ENCODE peak calls at places on chromosomes 2 and 18, in nine cellular contexts. N is GM23338, A is H1, M is left ventricle myocardium inferior, G is SK-N-SH, Z is SJSA1, Q is cardiac muscle cell, E is GM23248, L is left lung. K is an unnamed sample. For H3K27me3 and H3K36me3, the result is how much of the 10 kb centered on the place peaks cover.

GRCh38 chr2:28447943-28448737 is 47.7 kb upstream of the PLB1 start:
- DNase-seq in Q (peak), N (no peak), E (peak), L (peak), Z (no peak), G (no peak), M (no peak), A (no peak), K (peak)

GRCh38 chr2:217610411-217610814 is 392.4 kb downstream of the TNS1 start:
- DNase-seq in Q (no peak), L (no peak), A (no peak), M (no peak), N (no peak), E (no peak), G (no peak), Z (no peak), K (no peak)

GRCh38 chr2:153834662-153835061 is 37.1 kb upstream of the GALNT13 start:
- DNase-seq in Z (no peak), L (no peak), N (no peak), M (no peak), E (no peak), G (no peak), A (no peak), Q (no peak), K (no peak)

GRCh38 chr2:72770879-72771461 is 54.9 kb downstream of the EXOC6B start:
- DNase-seq in Z (peak), L (no peak), Q (peak), A (no peak), N (peak), G (peak), M (no peak), E (peak), K (peak)

GRCh38 chr2:236665572-236666118 is 96.0 kb downstream of the ACKR3 start:
- DNase-seq in Q (peak), N (no peak), L (no peak), G (no peak), A (no peak), Z (peak), E (peak), M (no peak), K (no peak)

GRCh38 chr2:73920577-73921545 is 5.8 kb upstream of the DGUOK start:
- DNase-seq in M (no peak), A (peak), L (no peak), N (peak), Q (peak), E (peak), G (peak), Z (peak), K (no peak)

GRCh38 chr18:67672142-67672541 is 155.6 kb upstream of the DSEL start:
- DNase-seq in E (peak), M (no peak), A (no peak), L (no peak), Q (peak), Z (no peak), N (no peak), G (no peak), K (no peak)

GRCh38 chr2:189013047-189013446 is 38.9 kb downstream of the COL3A1 start:
- DNase-seq in A (no peak), N (no peak), Q (peak), Z (no peak), E (no peak), L (no peak), G (no peak), M (no peak), K (no peak)

GRCh38 chr2:64866797-64867196 is 122.4 kb upstream of the SLC1A4 start:
- DNase-seq in L (no peak), N (no peak), Q (peak), Z (peak), E (peak), A (no peak), G (no peak), M (no peak), K (peak)

GRCh38 chr18:27665264-27665799 is 480.2 kb upstream of the CHST9 start:
- DNase-seq in N (peak), M (no peak), G (no peak), A (no peak), L (no peak), E (no peak), Z (no peak), Q (no peak), K (no peak)

GRCh38 chr2:165432234-165432966 is 37.1 kb upstream of the CSRNP3 start:
- DNase-seq in M (no peak), G (peak), Z (no peak), N (peak), A (no peak), L (no peak), E (no peak), Q (no peak), K (no peak)

GRCh38 chr18:78634061-78634696 is 345.4 kb upstream of the SALL3 start:
- DNase-seq in M (no peak), E (no peak), G (no peak), Q (no peak), Z (no peak), A (no peak), N (no peak), L (no peak), K (no peak)

GRCh38 chr2:195649629-195650190 is 7.3 kb upstream of the SLC39A10 start:
- DNase-seq in Z (no peak), M (no peak), A (no peak), L (no peak), G (no peak), E (no peak), Q (no peak), N (no peak), K (no peak)

GRCh38 chr2:127359520-127359919 is 28.3 kb downstream of the MAP3K2 start:
- DNase-seq in Z (no peak), M (no peak), Q (no peak), A (no peak), N (peak), E (no peak), L (no peak), G (no peak), K (no peak)

GRCh38 chr2:31812051-31812798 is 198.6 kb downstream of the MEMO1 start:
- DNase-seq in L (no peak), Q (peak), N (no peak), E (peak), A (no peak), M (no peak), G (no peak), Z (peak), K (no peak)

GRCh38 chr2:172091626-172092566 is 6.6 kb downstream of the DLX1 start:
- DNase-seq in M (no peak), G (peak), E (no peak), L (no peak), N (peak), Z (no peak), Q (no peak), A (no peak), K (no peak)
- H3K27me3 ChIP-seq in M (half or more), G (half or more), E (under half), L (half or more), N (half or more), Z (under half), Q (half or more), A (half or more), K (under half)

GRCh38 chr2:151483546-151483945 is 73.8 kb downstream of the RIF1 start:
- DNase-seq in E (no peak), N (no peak), A (no peak), L (no peak), G (no peak), Q (no peak), M (no peak), Z (no peak), K (no peak)
- H3K4me3 ChIP-seq in E (no peak), N (no peak), A (no peak), L (no peak), G (no peak), Q (no peak), M (no peak), Z (no peak), K (no peak)

DNA sequence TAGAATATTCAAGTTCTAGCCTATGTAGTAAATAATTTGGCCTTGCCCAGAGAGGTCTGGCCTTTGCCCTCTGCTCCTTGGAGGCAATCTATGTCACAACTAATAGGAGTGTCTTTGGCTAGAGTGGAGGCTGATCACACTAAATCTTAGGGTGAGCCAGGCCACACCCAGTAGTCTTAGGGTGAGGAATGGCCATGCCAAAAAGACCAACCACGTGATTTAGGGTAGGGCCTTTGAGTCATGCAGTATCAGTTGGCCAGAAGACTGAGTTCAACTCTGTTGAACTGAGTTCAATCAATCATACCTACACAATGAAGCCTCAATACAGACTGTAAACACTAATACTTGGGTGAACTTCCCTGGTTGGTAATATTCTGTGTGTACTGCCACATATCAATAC is 26.0 kb upstream of the FLACC1 start:
- DNase-seq in M (no peak), E (no peak), L (no peak), N (no peak), A (no peak), G (no peak), Z (no peak), Q (no peak), K (no peak)
- H3K36me3 ChIP-seq in M (half or more), E (half or more), L (half or more), N (under half), A (under half), G (half or more), Z (half or more), Q (under half), K (under half)

DNA sequence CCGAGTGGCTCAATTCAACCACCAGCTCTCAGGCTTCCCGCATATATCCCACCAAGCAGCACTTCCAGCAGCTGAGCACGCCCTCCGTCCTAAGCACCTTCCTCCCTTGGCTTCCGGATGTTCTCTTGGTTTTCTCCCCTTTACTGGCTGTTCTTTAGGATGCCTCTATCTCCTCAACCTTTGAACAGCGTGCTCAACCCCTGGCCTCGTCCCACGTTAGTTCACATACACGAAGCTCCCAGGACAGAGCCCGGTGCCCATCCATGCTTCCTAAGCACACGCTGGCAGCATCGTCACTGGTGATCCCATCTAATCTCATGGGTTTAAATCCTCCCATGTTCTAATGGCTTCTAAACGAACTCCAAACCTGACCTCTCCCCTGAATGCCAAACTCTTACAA is 3.7 kb downstream of the CYS1 start:
- DNase-seq in Q (no peak), M (no peak), L (no peak), A (no peak), Z (no peak), E (no peak), N (no peak), G (no peak), K (no peak)
- H3K27me3 ChIP-seq in Q (half or more), M (under half), L (half or more), A (under half), Z (under half), E (under half), N (under half), G (under half), K (under half)

DNA sequence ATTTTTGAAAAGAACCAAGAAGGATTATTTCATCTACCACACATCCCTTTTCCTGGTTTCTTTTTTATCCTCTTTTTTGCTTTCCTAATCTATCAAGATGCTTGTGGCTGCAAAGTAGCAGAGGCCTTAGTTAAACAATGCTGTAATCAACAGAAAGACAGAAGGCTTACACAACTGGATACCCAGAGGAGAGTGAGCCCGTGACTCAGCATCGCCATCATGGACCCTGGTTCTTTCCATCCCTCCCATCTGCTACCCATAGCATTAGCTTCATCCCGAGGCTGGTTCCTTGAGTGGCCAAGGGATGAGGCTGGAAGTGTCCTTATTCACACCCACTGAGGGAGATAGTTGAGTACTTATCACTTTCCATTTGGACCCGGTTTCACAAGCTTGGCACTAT is 7.5 kb upstream of the HAAO start:
- DNase-seq in M (no peak), A (no peak), Z (no peak), Q (peak), N (no peak), G (no peak), E (no peak), L (no peak), K (no peak)
- H3K4me3 ChIP-seq in M (no peak), A (no peak), Z (no peak), Q (no peak), N (no peak), G (no peak), E (no peak), L (no peak), K (no peak)

DNA sequence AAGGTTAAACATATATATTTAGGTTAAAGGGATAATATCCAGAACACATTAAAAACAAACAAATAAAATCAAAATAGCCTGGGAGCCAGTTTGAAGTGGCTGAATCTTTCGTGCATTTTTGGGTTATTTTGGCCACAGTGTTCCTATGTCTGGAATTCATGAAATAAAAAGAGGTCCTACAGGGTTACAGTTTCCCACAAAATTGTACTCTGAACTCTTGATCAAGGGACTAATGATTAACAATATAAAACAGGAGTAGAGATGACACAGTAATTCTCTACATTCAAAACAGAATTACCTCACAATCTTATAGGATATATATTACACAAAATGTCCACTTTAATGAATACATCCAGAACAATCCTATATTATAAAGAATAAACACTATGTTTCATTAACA is 24.9 kb downstream of the VPS4B start:
- DNase-seq in L (no peak), A (no peak), Q (no peak), Z (no peak), N (no peak), M (no peak), E (no peak), G (no peak), K (no peak)
- H3K36me3 ChIP-seq in L (half or more), A (under half), Q (half or more), Z (half or more), N (half or more), M (half or more), E (half or more), G (half or more), K (under half)

GRCh38 chr2:230541934-230542380 is 126.0 kb downstream of the SP100 start:
- DNase-seq in L (no peak), N (no peak), Q (peak), M (no peak), E (no peak), Z (no peak), A (no peak), G (no peak), K (no peak)

GRCh38 chr2:230537531-230537976 is 121.6 kb downstream of the SP100 start:
- DNase-seq in A (no peak), G (no peak), M (no peak), L (no peak), Z (no peak), Q (no peak), N (no peak), E (no peak), K (no peak)

GRCh38 chr2:230542751-230543150 is 126.8 kb downstream of the SP100 start:
- DNase-seq in A (no peak), Z (no peak), M (no peak), L (no peak), Q (peak), E (no peak), N (no peak), G (no peak), K (no peak)

DNA sequence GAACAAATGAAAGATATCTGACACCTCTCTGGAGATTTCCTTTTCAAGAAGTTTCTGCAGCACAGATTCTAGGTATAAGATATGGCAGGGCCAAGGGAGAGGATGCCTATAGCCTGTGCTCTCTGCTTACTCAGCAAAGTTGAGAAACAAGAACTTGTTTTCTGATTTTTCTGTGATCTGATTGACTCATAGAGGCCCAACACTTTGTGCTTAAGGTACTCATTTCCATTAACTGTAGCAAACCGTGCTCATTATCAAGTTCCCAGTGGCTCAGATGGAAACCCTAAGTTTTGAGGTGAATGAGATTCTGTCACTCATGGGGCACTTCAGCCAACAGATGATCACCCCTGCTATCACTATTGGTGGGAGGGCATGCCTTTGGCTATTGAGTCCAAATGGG is 124.3 kb downstream of the SP100 start:
- DNase-seq in M (no peak), N (no peak), G (no peak), L (no peak), A (no peak), Q (no peak), E (no peak), Z (no peak), K (no peak)
- H3K27me3 ChIP-seq in M (under half), N (under half), G (under half), L (under half), A (under half), Q (under half), E (under half), Z (under half), K (under half)

DNA sequence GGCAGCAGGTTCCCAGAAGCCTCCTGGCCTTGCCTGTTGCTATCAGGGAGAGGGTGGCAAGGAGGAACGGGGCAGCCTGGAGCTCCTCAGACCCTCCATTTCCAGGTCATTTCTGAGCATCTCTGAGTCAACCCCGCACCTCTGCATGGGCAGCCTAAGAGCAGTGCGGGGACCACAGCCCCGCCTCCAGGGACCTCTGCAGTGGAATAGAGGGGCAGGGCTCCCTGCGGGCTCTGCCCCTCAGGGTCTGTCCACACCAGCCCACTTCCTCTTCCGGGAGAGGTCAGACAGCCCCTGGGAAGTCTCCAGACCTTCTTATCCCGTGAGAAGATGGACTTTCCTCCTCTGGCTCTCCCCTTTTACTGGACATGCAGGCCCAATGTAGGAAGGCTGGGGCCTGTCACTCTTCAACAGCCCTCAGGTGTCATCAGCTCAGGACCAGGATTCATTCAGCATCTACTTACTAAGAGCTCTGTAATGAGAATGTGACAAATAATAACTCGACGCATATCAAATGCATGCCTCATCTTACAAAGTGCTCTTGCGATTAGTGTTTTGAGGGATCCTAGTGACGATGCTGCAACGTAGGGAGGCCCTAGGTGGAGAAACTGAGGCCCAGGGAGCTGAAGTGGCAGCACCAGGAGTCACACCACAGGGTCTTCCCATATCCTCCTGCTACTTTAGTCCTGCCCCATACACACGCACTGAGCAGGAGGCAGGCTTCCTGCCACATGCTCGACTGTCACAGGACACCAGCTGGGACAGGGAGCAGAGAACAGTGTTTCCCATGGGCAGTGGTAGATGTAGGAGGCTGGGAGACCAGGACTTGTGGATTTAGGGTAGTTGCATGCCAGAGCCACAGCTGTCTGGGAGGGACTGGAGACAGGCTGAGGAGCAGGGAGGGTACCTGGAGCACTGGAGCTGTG is 28.0 kb downstream of the SH2D6 start:
- DNase-seq in A (no peak), L (no peak), G (no peak), M (no peak), E (no peak), Z (no peak), Q (peak), N (no peak), K (no peak)
- H3K4me3 ChIP-seq in A (no peak), L (no peak), G (no peak), M (no peak), E (no peak), Z (no peak), Q (no peak), N (no peak), K (no peak)

DNA sequence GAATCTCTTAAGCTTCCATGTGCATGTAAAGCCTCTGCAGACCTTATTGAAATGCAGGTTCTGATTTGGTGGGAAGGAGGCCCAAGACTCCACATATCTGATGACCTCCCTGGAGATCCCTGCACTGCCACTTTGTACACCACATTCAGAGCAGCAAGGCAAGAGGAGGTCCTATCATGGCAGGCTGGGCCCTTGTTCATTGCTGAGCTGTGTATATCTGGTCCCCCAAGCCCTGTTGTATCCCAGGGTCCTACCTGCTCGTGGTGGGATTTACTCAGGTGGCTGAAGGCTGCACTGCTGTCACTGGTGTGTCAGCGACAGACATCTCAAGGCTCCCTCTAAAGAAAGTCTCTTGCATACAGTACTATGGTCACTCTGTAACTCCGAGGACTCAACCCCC is 114.2 kb downstream of the ST6GAL2 start:
- DNase-seq in A (no peak), E (no peak), G (no peak), Z (no peak), L (no peak), M (no peak), N (no peak), Q (no peak), K (no peak)
- H3K36me3 ChIP-seq in A (under half), E (under half), G (under half), Z (under half), L (under half), M (under half), N (under half), Q (under half), K (under half)

K was measured in BJ.